ENCODE peak calls at places on chromosomes 12 and 14, in nine cellular contexts. J is iPS DF 6.9; P is tibial artery; W is GM23248; T is adrenal gland; D is effector memory CD4-positive, alpha-beta T cell; V is OCI-LY7; C is heart right ventricle; G is CD4-positive, alpha-beta memory T cell. N is an unnamed sample.

GRCh38 chr12:4274396-4274959 is 916 bp downstream of the CCND2 start:
- DNase-seq in J (no peak), P (no peak), C (peak; percentile 34), G (peak; percentile 51), W (peak; percentile 43), V (no peak), D (no peak), T (no peak), N (no peak)

GRCh38 chr12:131902332-131903241 is 8.2 kb downstream of the ULK1 start:
- DNase-seq in W (no peak), J (no peak), D (no peak), T (peak; percentile 19), C (no peak), G (no peak), V (no peak), P (no peak), N (no peak)

GRCh38 chr12:20463920-20464524 is 95.7 kb downstream of the PDE3A start:
- DNase-seq in P (no peak), J (no peak), G (no peak), D (no peak), C (no peak), V (peak; percentile 13), T (no peak), W (peak; percentile 49), N (no peak)

GRCh38 chr14:54643696-54644176 is 76.8 kb downstream of the SAMD4A start:
- DNase-seq in G (no peak), J (no peak), D (no peak), C (no peak), P (no peak), V (no peak), W (no peak), T (no peak), N (no peak)

GRCh38 chr12:28247806-28248205 is 57.5 kb downstream of the CCDC91 start:
- DNase-seq in T (no peak), W (no peak), D (no peak), C (no peak), J (no peak), G (no peak), P (no peak), V (no peak), N (no peak)

GRCh38 chr12:76646366-76646765 is 86.8 kb upstream of the OSBPL8 start:
- DNase-seq in C (no peak), T (no peak), W (no peak), G (no peak), P (no peak), D (no peak), J (no peak), V (no peak), N (no peak)

GRCh38 chr12:47850153-47851084 is 30.7 kb upstream of the HDAC7 start:
- DNase-seq in P (no peak), C (no peak), G (no peak), J (no peak), V (no peak), W (no peak), D (no peak), T (no peak), N (no peak)

GRCh38 chr14:69044965-69045555 is 66.0 kb upstream of the ACTN1 start:
- DNase-seq in T (no peak), J (no peak), C (peak; percentile 35), V (no peak), W (peak; percentile 52), D (no peak), P (no peak), G (no peak), N (no peak)

GRCh38 chr12:57731411-57732080 is 7.0 kb downstream of the AGAP2 start:
- DNase-seq in D (no peak), J (no peak), P (no peak), W (no peak), G (no peak), T (no peak), V (no peak), C (no peak), N (no peak)

GRCh38 chr12:24997970-24998582 is 49.2 kb upstream of the BCAT1 start:
- DNase-seq in P (no peak), V (peak; percentile 96), G (no peak), D (no peak), J (no peak), C (no peak), W (peak; percentile 72), T (no peak), N (no peak)

GRCh38 chr12:76346236-76346635 is 2.0 kb downstream of the BBS10 start:
- DNase-seq in W (peak; percentile 58), P (no peak), T (no peak), D (no peak), C (no peak), G (no peak), V (no peak), J (no peak), N (no peak)

GRCh38 chr12:130529781-130530180 is 186.3 kb downstream of the RIMBP2 start:
- DNase-seq in G (no peak), D (no peak), T (no peak), C (no peak), W (no peak), V (no peak), J (no peak), P (no peak), N (no peak)

GRCh38 chr12:54017845-54018607 is 9.2 kb downstream of the HOXC8 start:
- DNase-seq in P (peak; percentile 92), V (peak; percentile 98), D (peak; percentile 49), W (peak; percentile 97), G (peak; percentile 66), J (no peak), T (peak; percentile 89), C (peak; percentile 75), N (peak; percentile 48)

GRCh38 chr12:26939192-26939832 is 1.0 kb downstream of the FGFR1OP2 start:
- DNase-seq in T (no peak), G (peak; percentile 40), D (no peak), V (peak; percentile 66), W (peak; percentile 57), J (no peak), P (no peak), C (no peak), N (no peak)

GRCh38 chr12:58774008-58774407 is 146.3 kb downstream of the LRIG3 start:
- DNase-seq in W (no peak), J (no peak), G (no peak), C (no peak), D (no peak), V (no peak), T (no peak), P (no peak), N (no peak)

GRCh38 chr12:121132601-121133481 is at the start of gene P2RX7:
- DNase-seq in T (peak; percentile 79), C (peak; percentile 76), W (peak; percentile 91), V (peak; percentile 44), J (no peak), P (peak; percentile 81), G (peak; percentile 58), D (no peak), N (peak; percentile 12)

GRCh38 chr12:53380104-53380796 is at the start of gene SP1:
- DNase-seq in D (peak; percentile 82), J (peak; percentile 45), P (peak; percentile 89), W (peak; percentile 98), T (peak; percentile 92), C (peak; percentile 97), V (peak; percentile 90), G (peak; percentile 86), N (peak; percentile 93)

DNA sequence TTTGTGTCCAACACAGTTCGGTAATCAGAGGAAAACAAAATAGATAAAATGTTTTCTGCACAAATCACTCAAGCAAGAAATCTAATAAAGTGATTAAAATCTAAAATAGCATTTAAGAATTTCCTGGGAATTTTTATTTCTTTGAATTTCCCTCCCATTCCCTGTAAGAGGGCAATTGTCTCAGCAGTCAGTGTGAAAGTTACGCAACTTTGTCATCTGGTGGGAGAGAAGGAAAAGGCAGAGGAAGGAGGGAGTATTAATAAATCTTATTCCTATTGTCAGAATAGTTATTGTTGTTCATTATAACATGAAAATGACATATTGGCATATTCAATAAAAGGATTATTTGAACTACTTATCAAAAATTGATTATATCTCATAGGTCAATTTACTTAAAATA is 464.9 kb downstream of the PRKD1 start:
- DNase-seq in D (no peak), T (no peak), P (no peak), V (no peak), W (no peak), J (no peak), G (no peak), C (no peak), N (no peak)
- H3K9me3 ChIP-seq in D (no peaks in the 10 kb centered on the region), T (no peaks in the 10 kb centered on the region), P (no peaks in the 10 kb centered on the region), V (no peaks in the 10 kb centered on the region), W (no peaks in the 10 kb centered on the region), J (no peaks in the 10 kb centered on the region), G (no peaks in the 10 kb centered on the region), C (no peaks in the 10 kb centered on the region), N (no peaks in the 10 kb centered on the region)

DNA sequence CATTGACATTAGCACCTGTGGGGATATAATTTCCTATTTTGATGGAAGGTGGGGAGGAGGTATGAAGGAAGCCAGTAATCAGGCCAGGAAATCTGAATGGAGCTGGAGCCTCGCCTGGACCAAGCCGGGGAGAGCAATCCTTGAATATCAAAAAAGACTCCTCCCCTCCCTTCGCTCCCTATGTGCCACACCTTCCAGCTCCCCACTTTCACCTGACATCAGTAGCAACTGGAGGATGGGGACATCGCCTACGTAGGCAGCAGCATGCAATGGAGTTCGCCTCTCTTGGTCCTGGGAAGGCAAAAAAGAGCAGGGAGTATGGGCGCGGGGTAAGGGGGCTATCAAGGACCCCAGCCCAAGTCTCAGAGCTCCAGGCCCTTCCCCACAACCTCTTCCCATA is 1.1 kb downstream of the ANKRD52 start:
- DNase-seq in C (no peak), W (peak; percentile 31), D (no peak), G (no peak), P (no peak), V (no peak), J (no peak), T (no peak), N (no peak)
- H3K9me3 ChIP-seq in C (no peaks in the 10 kb centered on the region), W (no peaks in the 10 kb centered on the region), D (no peaks in the 10 kb centered on the region), G (no peaks in the 10 kb centered on the region), P (no peaks in the 10 kb centered on the region), V (no peaks in the 10 kb centered on the region), J (no peaks in the 10 kb centered on the region), T (no peaks in the 10 kb centered on the region), N (no peaks in the 10 kb centered on the region)

DNA sequence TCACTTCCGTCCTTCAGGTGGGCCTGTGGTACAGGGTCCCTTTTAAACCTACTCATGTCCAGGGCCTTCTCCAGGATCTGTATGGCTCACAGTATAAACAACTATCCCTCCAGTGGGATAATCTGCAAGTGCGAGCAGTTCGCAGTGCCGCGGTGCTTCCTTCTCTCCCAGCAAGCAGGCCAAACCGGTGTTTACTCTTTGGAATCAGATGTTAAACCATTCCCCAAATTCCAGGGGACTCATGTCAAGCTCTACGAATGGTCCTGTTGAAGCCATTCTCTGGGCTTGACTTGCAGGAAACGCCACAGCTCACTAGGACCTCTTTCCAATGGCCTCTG is 59.6 kb downstream of the OR11H12 start:
- DNase-seq in T (no peak), G (no peak), J (no peak), C (no peak), V (no peak), W (no peak), D (no peak), P (no peak), N (no peak)
- H3K9me3 ChIP-seq in T (no peaks in the 10 kb centered on the region), G (no peaks in the 10 kb centered on the region), J (peaks cover 12% of the 10 kb centered on the region), C (no peaks in the 10 kb centered on the region), V (peaks cover 11% of the 10 kb centered on the region), W (no peaks in the 10 kb centered on the region), D (peaks cover 4% of the 10 kb centered on the region), P (no peaks in the 10 kb centered on the region), N (no peaks in the 10 kb centered on the region)

DNA sequence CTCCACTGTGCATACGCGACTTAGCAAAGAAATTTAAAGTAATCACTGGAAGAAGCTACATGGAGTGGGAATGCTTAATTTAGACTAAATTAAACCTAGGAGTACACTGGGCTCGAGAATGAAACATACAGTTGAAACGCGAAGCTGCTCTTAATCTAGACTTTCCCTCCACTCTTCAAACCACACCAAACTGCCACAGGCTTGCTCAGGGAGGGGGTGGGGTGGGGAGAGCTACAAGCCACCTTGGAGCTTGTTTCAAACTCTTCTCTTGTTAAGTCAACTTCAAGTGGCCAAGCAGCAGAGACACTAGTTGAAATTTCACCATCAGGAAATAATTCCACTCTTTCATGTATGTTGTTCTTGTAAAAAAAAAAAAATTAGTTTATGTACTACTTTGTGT is 69.9 kb downstream of the SLC38A1 start:
- DNase-seq in T (no peak), G (no peak), W (no peak), D (no peak), P (no peak), C (no peak), V (no peak), J (no peak), N (no peak)
- H3K9me3 ChIP-seq in T (no peaks in the 10 kb centered on the region), G (no peaks in the 10 kb centered on the region), W (no peaks in the 10 kb centered on the region), D (no peaks in the 10 kb centered on the region), P (no peaks in the 10 kb centered on the region), C (no peaks in the 10 kb centered on the region), V (no peaks in the 10 kb centered on the region), J (peaks cover 7% of the 10 kb centered on the region), N (no peaks in the 10 kb centered on the region)

N was measured in T-helper 17 cell.